ENCODE peak calls at places on chromosomes 13 and 19, in ten cellular contexts. T is T-helper 2 cell; J is lower leg skin; L is LoVo; K is endothelial cell; R is T follicular helper cell; P is GDM1; G is CD4-positive, alpha-beta T cell; E is heart right ventricle; M is HFFc6. W is an unnamed sample.

GRCh38 chr19:22595918-22596341 is 38.2 kb upstream of the ZNF492 start:
- DNase-seq in T (no peak), J (no peak), L (no peak), K (no peak), R (no peak), P (no peak), G (no peak), E (peak), M (no peak), W (peak)

GRCh38 chr19:6610934-6611370 is 20.0 kb upstream of the CD70 start:
- DNase-seq in T (no peak), J (no peak), L (peak), K (no peak), R (no peak), P (no peak), G (no peak), E (no peak), M (peak), W (no peak)

GRCh38 chr19:326851-327250 is 17.7 kb downstream of the MIER2 start:
- DNase-seq in T (no peak), J (no peak), L (no peak), K (no peak), R (no peak), P (no peak), G (no peak), E (no peak), M (no peak), W (no peak)

GRCh38 chr13:50708461-50708860 is 135.0 kb downstream of the DLEU7 start:
- DNase-seq in T (no peak), J (no peak), L (no peak), K (no peak), R (no peak), P (no peak), G (no peak), E (no peak), M (no peak), W (no peak)

GRCh38 chr19:43774103-43774939 is 6.5 kb downstream of the KCNN4 start:
- DNase-seq in T (no peak), J (no peak), L (no peak), K (peak), R (no peak), P (no peak), G (no peak), E (peak), M (peak), W (no peak)

GRCh38 chr19:47716270-47716937 is 3.2 kb downstream of the EHD2 start:
- DNase-seq in T (no peak), J (no peak), L (no peak), K (no peak), R (no peak), P (no peak), G (no peak), E (peak), M (no peak), W (no peak)

GRCh38 chr13:97573011-97573410 is 139.0 kb downstream of the RAP2A start:
- DNase-seq in T (no peak), J (no peak), L (no peak), K (no peak), R (no peak), P (no peak), G (no peak), E (no peak), M (no peak), W (no peak)

GRCh38 chr13:40344270-40345148 is 321.9 kb downstream of the FOXO1 start:
- DNase-seq in T (no peak), J (no peak), L (no peak), K (no peak), R (no peak), P (no peak), G (no peak), E (no peak), M (no peak), W (no peak)

GRCh38 chr19:47284324-47284899 is 9.7 kb downstream of the INAFM1 start:
- DNase-seq in T (no peak), J (no peak), L (peak), K (peak), R (peak), P (peak), G (peak), E (no peak), M (peak), W (no peak)

GRCh38 chr13:21997726-21998125 is 326.9 kb downstream of the FGF9 start:
- DNase-seq in T (no peak), J (no peak), L (peak), K (no peak), R (no peak), P (no peak), G (no peak), E (no peak), M (no peak), W (no peak)

GRCh38 chr13:93289842-93290241 is 63.2 kb downstream of the GPC6 start:
- DNase-seq in T (no peak), J (no peak), L (no peak), K (no peak), R (no peak), P (no peak), G (no peak), E (no peak), M (no peak), W (no peak)

GRCh38 chr13:34567558-34567957 is 374.5 kb upstream of the NBEA start:
- DNase-seq in T (no peak), J (no peak), L (no peak), K (no peak), R (no peak), P (no peak), G (no peak), E (no peak), M (no peak), W (no peak)

GRCh38 chr13:111165189-111165588 is 50.1 kb downstream of the ARHGEF7 start:
- DNase-seq in T (no peak), J (no peak), L (no peak), K (no peak), R (no peak), P (no peak), G (no peak), E (no peak), M (no peak), W (no peak)

GRCh38 chr13:66265446-66265845 is 964.7 kb downstream of the PCDH9 start:
- DNase-seq in T (no peak), J (no peak), L (no peak), K (no peak), R (no peak), P (no peak), G (no peak), E (no peak), M (no peak), W (no peak)

GRCh38 chr19:16462757-16463250 is 9.0 kb downstream of the EPS15L1 start:
- DNase-seq in T (no peak), J (no peak), L (no peak), K (no peak), R (no peak), P (no peak), G (no peak), E (no peak), M (peak), W (no peak)

GRCh38 chr19:34241513-34242337 is 12.6 kb upstream of the GARRE1 start:
- DNase-seq in T (no peak), J (no peak), L (no peak), K (peak), R (no peak), P (no peak), G (no peak), E (no peak), M (no peak), W (no peak)

GRCh38 chr13:95492044-95492801 is 60.3 kb upstream of the CLDN10 start:
- DNase-seq in T (no peak), J (no peak), L (peak), K (no peak), R (no peak), P (no peak), G (no peak), E (no peak), M (no peak), W (no peak)

GRCh38 chr13:40389081-40389641 is 277.3 kb downstream of the FOXO1 start:
- DNase-seq in T (no peak), J (no peak), L (no peak), K (no peak), R (peak), P (no peak), G (peak), E (no peak), M (no peak), W (peak)

GRCh38 chr19:8262431-8262830 is 45.7 kb downstream of the CD320 start:
- DNase-seq in T (no peak), J (no peak), L (no peak), K (no peak), R (no peak), P (no peak), G (no peak), E (no peak), M (no peak), W (no peak)

GRCh38 chr19:54938906-54939305 is 8.4 kb downstream of the NLRP7 start:
- DNase-seq in T (no peak), J (no peak), L (no peak), K (no peak), R (no peak), P (no peak), G (no peak), E (no peak), M (no peak), W (no peak)

GRCh38 chr13:110616103-110617101 is 1.1 kb downstream of the NAXD start:
- DNase-seq in T (peak), J (peak), L (peak), K (no peak), R (no peak), P (no peak), G (peak), E (no peak), M (peak), W (no peak)

GRCh38 chr13:42247883-42248282 is 24.1 kb upstream of the AKAP11 start:
- DNase-seq in T (no peak), J (no peak), L (no peak), K (no peak), R (no peak), P (no peak), G (no peak), E (no peak), M (peak), W (no peak)

GRCh38 chr13:110409581-110409992 is 102.5 kb downstream of the COL4A2 start:
- DNase-seq in T (no peak), J (no peak), L (no peak), K (no peak), R (no peak), P (no peak), G (no peak), E (no peak), M (peak), W (no peak)

GRCh38 chr13:95023405-95023804 is 277.8 kb downstream of the ABCC4 start:
- DNase-seq in T (no peak), J (no peak), L (no peak), K (no peak), R (no peak), P (no peak), G (no peak), E (no peak), M (no peak), W (no peak)

GRCh38 chr19:750640-751423 is at the start of gene MISP:
- DNase-seq in T (no peak), J (no peak), L (peak), K (no peak), R (no peak), P (no peak), G (no peak), E (no peak), M (no peak), W (no peak)

GRCh38 chr13:109385161-109385560 is 401.2 kb downstream of the IRS2 start:
- DNase-seq in T (no peak), J (no peak), L (peak), K (no peak), R (no peak), P (no peak), G (no peak), E (no peak), M (peak), W (no peak)

GRCh38 chr19:40806385-40807146 is 7.6 kb downstream of the EGLN2 start:
- DNase-seq in T (peak), J (peak), L (no peak), K (peak), R (peak), P (no peak), G (peak), E (peak), M (peak), W (peak)

GRCh38 chr19:32677657-32678056 is 2.0 kb downstream of the RGS9BP start:
- DNase-seq in T (no peak), J (no peak), L (no peak), K (no peak), R (no peak), P (no peak), G (no peak), E (no peak), M (no peak), W (no peak)

GRCh38 chr13:106163426-106163825 is 372.0 kb downstream of the EFNB2 start:
- DNase-seq in T (no peak), J (no peak), L (no peak), K (no peak), R (no peak), P (no peak), G (no peak), E (no peak), M (no peak), W (no peak)

GRCh38 chr13:111589321-111589720 is 268.9 kb downstream of the TEX29 start:
- DNase-seq in T (no peak), J (no peak), L (no peak), K (no peak), R (no peak), P (no peak), G (no peak), E (no peak), M (no peak), W (no peak)

GRCh38 chr19:55694656-55695491 is 19.8 kb downstream of the EPN1 start:
- DNase-seq in T (no peak), J (no peak), L (no peak), K (no peak), R (no peak), P (no peak), G (no peak), E (no peak), M (no peak), W (no peak)

GRCh38 chr19:53828531-53828930 is 4.4 kb upstream of the NLRP12 start:
- DNase-seq in T (no peak), J (no peak), L (no peak), K (no peak), R (no peak), P (no peak), G (no peak), E (no peak), M (no peak), W (no peak)

GRCh38 chr19:4990306-4990705 is 21.4 kb downstream of the KDM4B start:
- DNase-seq in T (no peak), J (no peak), L (no peak), K (no peak), R (no peak), P (no peak), G (no peak), E (no peak), M (no peak), W (no peak)

GRCh38 chr19:12785431-12786011 is 5.8 kb upstream of the JUNB start:
- DNase-seq in T (no peak), J (peak), L (no peak), K (no peak), R (no peak), P (peak), G (no peak), E (peak), M (no peak), W (no peak)

GRCh38 chr13:99085846-99086148 is 107.9 kb upstream of the DOCK9 start:
- DNase-seq in T (no peak), J (no peak), L (no peak), K (no peak), R (no peak), P (no peak), G (no peak), E (no peak), M (no peak), W (no peak)

GRCh38 chr13:100536643-100537180 is 51.9 kb downstream of the GGACT start:
- DNase-seq in T (no peak), J (no peak), L (no peak), K (no peak), R (no peak), P (no peak), G (no peak), E (no peak), M (no peak), W (no peak)